ENCODE peak calls at places on chromosomes 2 and 18, in eight cellular contexts. Z, M, O, X, P, A, G and H are unnamed samples.

GRCh38 chr2:111037136-111037535 is 83.6 kb upstream of the BCL2L11 start:
- DNase-seq in Z (no peak), M (no peak), O (peak), X (no peak), P (no peak), A (peak), G (no peak), H (no peak)

GRCh38 chr18:73842795-73843394 is 304.7 kb downstream of the FBXO15 start:
- DNase-seq in Z (no peak), M (peak), O (peak), X (peak), P (no peak), A (no peak), G (no peak), H (peak)

GRCh38 chr2:108621087-108621559 is 86.9 kb downstream of the LIMS1 start:
- DNase-seq in Z (no peak), M (peak), O (peak), X (no peak), P (peak), A (no peak), G (peak), H (peak)

GRCh38 chr18:1585881-1586488 is 681.3 kb downstream of the ADCYAP1 start:
- DNase-seq in Z (no peak), M (peak), O (peak), X (peak), P (peak), A (no peak), G (no peak), H (no peak)

GRCh38 chr2:169891593-169892298 is 64.5 kb downstream of the UBR3 start:
- DNase-seq in Z (no peak), M (peak), O (no peak), X (peak), P (no peak), A (no peak), G (no peak), H (no peak)

GRCh38 chr2:240245706-240246105 is 105.2 kb upstream of the OTOS start:
- DNase-seq in Z (no peak), M (peak), O (no peak), X (peak), P (peak), A (peak), G (peak), H (no peak)

GRCh38 chr18:907880-908512 is 3.3 kb downstream of the ADCYAP1 start:
- DNase-seq in Z (no peak), M (no peak), O (no peak), X (no peak), P (no peak), A (no peak), G (peak), H (no peak)

GRCh38 chr2:165803123-165803760 is 9.2 kb upstream of the GALNT3 start:
- DNase-seq in Z (no peak), M (peak), O (no peak), X (no peak), P (no peak), A (no peak), G (no peak), H (no peak)

GRCh38 chr2:65077898-65078297 is 21.7 kb downstream of the CEP68 start:
- DNase-seq in Z (no peak), M (no peak), O (no peak), X (no peak), P (no peak), A (no peak), G (no peak), H (no peak)

GRCh38 chr2:58428553-58429284 is 187.6 kb upstream of the FANCL start:
- DNase-seq in Z (no peak), M (no peak), O (peak), X (peak), P (no peak), A (no peak), G (peak), H (peak)

GRCh38 chr2:65686928-65687521 is 254.6 kb upstream of the SPRED2 start:
- DNase-seq in Z (no peak), M (no peak), O (no peak), X (no peak), P (no peak), A (no peak), G (no peak), H (no peak)

GRCh38 chr2:10119027-10119325 is 3.6 kb upstream of the RRM2 start:
- DNase-seq in Z (no peak), M (no peak), O (no peak), X (no peak), P (no peak), A (no peak), G (no peak), H (no peak)

GRCh38 chr2:218745559-218746469 is 35.2 kb downstream of the TTLL4 start:
- DNase-seq in Z (no peak), M (peak), O (no peak), X (peak), P (peak), A (peak), G (no peak), H (peak)

GRCh38 chr18:69588301-69588700 is 187.6 kb downstream of the DOK6 start:
- DNase-seq in Z (no peak), M (no peak), O (no peak), X (peak), P (no peak), A (no peak), G (no peak), H (no peak)

GRCh38 chr2:156657809-156658208 is 221.6 kb downstream of the GPD2 start:
- DNase-seq in Z (no peak), M (peak), O (no peak), X (peak), P (no peak), A (no peak), G (no peak), H (no peak)

GRCh38 chr2:38182518-38183013 is 106.6 kb upstream of the CYP1B1 start:
- DNase-seq in Z (no peak), M (no peak), O (no peak), X (no peak), P (peak), A (no peak), G (no peak), H (no peak)

GRCh38 chr2:42052702-42053481 is 5.1 kb downstream of the PKDCC start:
- DNase-seq in Z (no peak), M (peak), O (no peak), X (peak), P (no peak), A (no peak), G (no peak), H (no peak)

GRCh38 chr2:179842498-179843153 is 18.8 kb downstream of the ZNF385B start:
- DNase-seq in Z (no peak), M (peak), O (peak), X (peak), P (no peak), A (no peak), G (no peak), H (peak)

GRCh38 chr2:1052671-1053270 is 102.1 kb downstream of the SNTG2 start:
- DNase-seq in Z (no peak), M (peak), O (no peak), X (peak), P (no peak), A (no peak), G (no peak), H (no peak)

GRCh38 chr2:95402370-95403203 is at the start of gene FAHD2A:
- DNase-seq in Z (peak), M (peak), O (peak), X (peak), P (peak), A (peak), G (peak), H (peak)

DNA sequence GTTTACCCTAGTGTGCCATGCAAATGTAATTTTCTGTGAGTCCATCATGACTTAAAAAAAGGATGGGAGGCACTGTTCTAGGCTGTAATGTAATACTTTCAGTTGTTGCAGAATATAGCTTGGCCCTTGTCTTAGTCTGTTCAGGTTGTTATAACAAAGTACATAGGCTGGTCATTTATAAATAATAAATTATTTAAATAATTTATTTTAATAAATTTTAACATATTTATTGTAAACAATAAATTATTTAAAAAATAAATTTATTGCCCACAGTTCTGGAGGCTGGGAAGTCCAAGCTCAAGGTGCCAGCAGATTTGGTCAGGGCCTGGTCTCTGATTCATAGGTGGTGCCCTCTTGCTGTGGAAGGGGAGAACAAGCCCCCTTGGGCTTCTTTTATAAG is 35.2 kb downstream of the RAPGEF4 start:
- DNase-seq in Z (no peak), M (no peak), O (no peak), X (no peak), P (no peak), A (no peak), G (no peak), H (no peak)
- TF ChIP-seq CTCF in Z (no peak), M (no peak), O (no peak), X (no peak), P (no peak), A (no peak), G (no peak), H (no peak)

GRCh38 chr18:30806823-30807222 is 235.7 kb downstream of the DSC3 start:
- DNase-seq in Z (no peak), M (no peak), O (no peak), X (no peak), P (no peak), A (no peak), G (no peak), H (no peak)
- TF ChIP-seq CTCF in Z (no peak), M (no peak), O (no peak), X (no peak), P (no peak), A (no peak), G (no peak), H (no peak)

GRCh38 chr2:57084697-57085281 is 901.0 kb downstream of the CCDC85A start:
- DNase-seq in Z (no peak), M (no peak), O (no peak), X (no peak), P (no peak), A (no peak), G (no peak), H (no peak)
- TF ChIP-seq CTCF in Z (no peak), M (no peak), O (no peak), X (no peak), P (no peak), A (no peak), G (no peak), H (no peak)

DNA sequence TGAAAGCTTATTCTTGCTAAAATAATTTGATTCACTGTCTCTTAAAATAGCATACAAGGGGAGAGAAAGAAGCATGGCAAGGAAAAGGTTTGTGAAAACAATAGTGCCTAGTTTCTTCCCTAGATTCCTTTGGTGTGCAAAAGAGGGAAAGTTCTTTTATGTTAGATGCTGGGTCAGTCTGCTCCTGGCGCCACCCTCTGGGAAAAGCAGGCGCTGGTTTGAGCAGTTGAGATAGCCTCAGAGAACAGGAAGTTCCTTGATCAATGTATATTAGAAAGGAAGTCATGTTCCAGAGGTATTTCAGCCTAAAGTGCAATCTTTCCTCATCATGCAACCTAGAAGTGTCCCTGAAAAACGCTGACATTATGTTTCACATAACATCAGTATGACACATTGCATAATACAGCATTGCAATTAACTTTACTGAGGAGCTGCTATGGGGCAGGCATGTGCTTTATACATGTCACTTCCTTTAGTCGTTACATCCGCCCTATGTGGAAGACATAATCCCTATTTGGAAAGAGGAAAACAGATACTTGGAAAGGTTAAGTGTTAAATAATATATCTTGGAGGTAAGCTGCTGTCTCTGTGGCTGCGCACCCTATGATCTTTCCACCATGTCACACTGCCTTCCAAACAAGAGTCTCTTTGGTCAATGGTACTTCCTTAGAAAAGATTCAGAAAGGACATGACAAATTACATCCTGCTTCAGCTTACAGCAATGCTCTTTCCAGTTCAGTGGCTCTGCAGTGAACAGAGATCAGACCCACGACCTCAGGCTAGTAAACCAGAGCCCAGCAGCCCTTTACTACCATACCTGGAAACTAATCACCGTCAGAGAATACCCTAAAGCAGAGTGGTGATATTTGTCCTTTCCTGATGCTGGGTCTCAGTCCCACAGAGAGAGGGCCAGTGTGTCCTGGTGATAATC is 369.7 kb downstream of the RAD51AP2 start:
- DNase-seq in Z (no peak), M (peak), O (no peak), X (peak), P (no peak), A (no peak), G (peak), H (no peak)
- TF ChIP-seq CTCF in Z (no peak), M (peak), O (no peak), X (peak), P (no peak), A (no peak), G (peak), H (no peak)

GRCh38 chr2:40279001-40279400 is 172.9 kb downstream of the SLC8A1 start:
- DNase-seq in Z (no peak), M (peak), O (no peak), X (peak), P (no peak), A (no peak), G (no peak), H (no peak)

GRCh38 chr2:40273623-40274236 is 178.2 kb downstream of the SLC8A1 start:
- DNase-seq in Z (no peak), M (no peak), O (no peak), X (peak), P (no peak), A (no peak), G (no peak), H (no peak)

GRCh38 chr2:40271066-40271465 is 180.8 kb downstream of the SLC8A1 start:
- DNase-seq in Z (no peak), M (no peak), O (no peak), X (no peak), P (no peak), A (no peak), G (no peak), H (no peak)

GRCh38 chr2:40276076-40276475 is 175.8 kb downstream of the SLC8A1 start:
- DNase-seq in Z (no peak), M (no peak), O (no peak), X (no peak), P (no peak), A (no peak), G (no peak), H (no peak)

DNA sequence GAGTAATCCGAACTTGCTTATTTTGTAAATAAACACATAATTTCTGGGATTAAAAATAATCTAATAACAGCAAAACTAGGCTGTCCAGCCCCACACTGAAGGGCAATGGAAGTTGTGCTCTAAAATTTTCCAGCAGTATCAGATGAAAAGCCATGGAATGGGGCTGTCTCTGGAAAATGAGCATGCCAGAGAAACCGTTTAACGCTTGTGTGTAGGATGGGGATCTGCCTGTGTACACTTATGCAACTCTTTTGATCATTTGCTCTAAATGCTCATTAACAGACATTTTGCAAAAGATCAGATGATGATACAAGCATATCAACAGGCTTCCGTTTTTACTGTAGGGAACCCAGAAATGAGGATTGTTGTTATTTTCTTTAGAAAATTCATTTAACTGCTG is 177.6 kb downstream of the SLC8A1 start:
- DNase-seq in Z (no peak), M (no peak), O (no peak), X (no peak), P (no peak), A (no peak), G (no peak), H (no peak)
- TF ChIP-seq CTCF in Z (no peak), M (no peak), O (no peak), X (no peak), P (no peak), A (no peak), G (no peak), H (no peak)

DNA sequence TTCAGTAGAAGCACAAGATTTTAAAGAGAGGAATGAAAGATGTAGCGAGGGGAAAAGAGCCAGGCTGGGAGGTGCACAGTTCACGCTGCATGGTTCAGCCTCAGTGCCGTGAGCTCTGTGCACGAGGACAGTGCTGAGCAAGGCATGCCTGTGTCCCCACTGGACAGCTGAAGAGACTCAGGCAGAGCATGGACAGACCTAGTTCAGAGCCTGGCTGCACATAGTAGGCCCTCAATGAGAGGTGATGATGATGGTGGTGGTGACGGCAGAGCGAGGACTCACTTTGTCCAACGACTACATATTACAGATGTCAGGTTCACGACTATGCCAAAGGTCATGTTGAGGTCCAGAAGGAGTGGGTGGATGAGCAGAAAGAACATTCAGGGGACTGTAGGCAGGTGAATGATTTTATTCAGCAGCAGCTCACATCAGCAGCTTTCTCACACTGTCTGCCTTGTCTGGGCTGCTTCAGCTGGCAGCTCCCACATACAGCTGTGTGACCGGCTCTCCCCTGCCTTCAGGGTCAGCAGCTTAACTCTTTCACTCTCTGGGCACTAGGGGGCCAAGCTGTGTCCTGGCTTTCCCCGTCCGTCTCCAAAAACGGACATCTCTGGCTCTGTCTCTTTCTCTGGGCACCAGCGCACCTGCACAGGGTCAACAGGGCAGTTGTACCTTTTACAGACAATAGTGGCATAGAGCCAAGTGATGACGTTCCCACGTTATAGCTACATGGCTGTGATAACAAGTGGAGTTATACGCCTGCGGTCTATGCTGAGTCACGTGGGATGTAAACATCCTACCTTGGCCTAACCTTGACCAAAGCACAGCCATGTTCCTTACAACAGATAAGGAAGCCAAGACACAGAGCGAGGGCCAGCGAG is 128.8 kb upstream of the MSH6 start:
- DNase-seq in Z (no peak), M (peak), O (no peak), X (peak), P (peak), A (no peak), G (no peak), H (peak)
- TF ChIP-seq CTCF in Z (no peak), M (peak), O (peak), X (peak), P (peak), A (no peak), G (no peak), H (peak)

DNA sequence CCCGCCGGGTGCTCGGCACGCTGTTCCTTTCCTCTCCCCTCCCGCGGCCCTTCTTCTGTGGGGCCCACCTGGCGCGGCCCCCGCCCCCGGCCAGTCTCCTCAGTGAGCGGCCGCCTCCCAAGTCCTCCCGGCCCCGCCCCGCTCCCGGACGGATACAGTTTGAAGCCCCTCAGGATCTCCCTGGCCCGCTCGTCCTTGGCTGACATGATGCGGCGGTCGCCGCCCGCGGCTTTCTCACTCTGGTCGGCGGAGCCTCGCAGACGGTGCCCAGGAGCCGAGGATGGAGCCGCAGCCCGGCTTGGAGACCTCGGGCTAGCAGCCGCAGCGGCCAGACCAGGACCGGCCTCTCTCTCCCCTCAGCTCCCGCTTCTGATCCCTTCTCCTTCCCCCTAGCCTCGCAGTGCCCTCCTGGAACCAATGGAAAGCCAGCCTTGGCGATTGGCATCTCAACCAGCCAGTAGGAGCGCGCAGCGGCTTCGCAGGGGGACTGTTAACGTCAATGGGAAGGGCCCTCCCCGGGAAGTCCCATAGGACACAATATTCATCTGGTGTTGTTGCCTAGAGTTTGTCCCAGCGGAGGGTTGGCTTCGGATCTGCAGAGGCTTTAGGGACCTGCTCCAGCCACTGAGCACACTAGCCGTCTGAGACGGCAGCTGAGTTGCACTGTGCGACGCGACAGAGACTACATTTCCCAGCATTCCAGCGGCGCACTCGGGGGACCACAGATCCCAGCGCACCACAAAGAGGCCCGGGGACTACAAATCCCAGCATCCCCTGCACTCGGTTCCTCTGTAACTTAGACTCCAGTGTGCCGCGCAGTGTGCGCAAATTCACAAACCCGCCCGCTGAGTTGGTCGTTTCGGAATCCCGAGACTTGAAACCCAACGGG is at the start of gene PDE6D:
- DNase-seq in Z (peak), M (peak), O (peak), X (peak), P (peak), A (peak), G (peak), H (peak)
- TF ChIP-seq CTCF in Z (no peak), M (no peak), O (no peak), X (no peak), P (no peak), A (no peak), G (no peak), H (no peak)

GRCh38 chr2:127047054-127047453 is 59.9 kb downstream of the BIN1 start:
- DNase-seq in Z (no peak), M (no peak), O (no peak), X (no peak), P (no peak), A (no peak), G (peak), H (no peak)
- TF ChIP-seq CTCF in Z (no peak), M (no peak), O (no peak), X (no peak), P (no peak), A (no peak), G (no peak), H (no peak)

GRCh38 chr2:192026064-192026715 is 168.5 kb downstream of the TMEFF2 start:
- DNase-seq in Z (no peak), M (no peak), O (no peak), X (peak), P (no peak), A (no peak), G (no peak), H (no peak)

GRCh38 chr2:192025607-192026006 is 169.1 kb downstream of the TMEFF2 start:
- DNase-seq in Z (no peak), M (no peak), O (no peak), X (no peak), P (no peak), A (no peak), G (no peak), H (no peak)

GRCh38 chr2:192026716-192027109 is 168.0 kb downstream of the TMEFF2 start:
- DNase-seq in Z (no peak), M (no peak), O (no peak), X (no peak), P (no peak), A (no peak), G (no peak), H (no peak)

GRCh38 chr2:192030289-192030688 is 164.4 kb downstream of the TMEFF2 start:
- DNase-seq in Z (no peak), M (peak), O (no peak), X (no peak), P (no peak), A (no peak), G (no peak), H (no peak)

GRCh38 chr2:192029089-192029488 is 165.6 kb downstream of the TMEFF2 start:
- DNase-seq in Z (no peak), M (peak), O (no peak), X (peak), P (no peak), A (no peak), G (no peak), H (peak)
- TF ChIP-seq CTCF in Z (no peak), M (peak), O (no peak), X (peak), P (no peak), A (no peak), G (no peak), H (peak)